ENCODE peak calls at places on chromosomes 11 and 22, in seven cellular contexts. H is right lobe of liver, R is esophagus squamous epithelium, D is A549, F is K562, Y is upper lobe of left lung, U is transverse colon. Q is an unnamed sample. For H3K4me1, the result is how much of the 10 kb centered on the place peaks cover.

GRCh38 chr11:65872555-65873279 is at the start of gene EFEMP2:
- DNase-seq in H (no peak), R (no peak), D (no peak), F (peak), Y (peak), U (no peak), Q (no peak)

GRCh38 chr11:9330387-9331384 is 16.3 kb upstream of the TMEM41B start:
- DNase-seq in H (no peak), R (no peak), D (no peak), F (no peak), Y (no peak), U (no peak), Q (no peak)

GRCh38 chr11:72333657-72334056 is 89.7 kb upstream of the PHOX2A start:
- DNase-seq in H (no peak), R (no peak), D (no peak), F (peak), Y (no peak), U (no peak), Q (no peak)

GRCh38 chr11:95231881-95232605 is 1.0 kb upstream of the SESN3 start:
- DNase-seq in H (peak), R (peak), D (no peak), F (no peak), Y (peak), U (peak), Q (peak)

GRCh38 chr11:1139441-1140066 is 18.2 kb upstream of the MUC5AC start:
- DNase-seq in H (peak), R (no peak), D (no peak), F (no peak), Y (no peak), U (peak), Q (no peak)

GRCh38 chr11:122703541-122704272 is 48.2 kb downstream of the UBASH3B start:
- DNase-seq in H (no peak), R (no peak), D (no peak), F (no peak), Y (no peak), U (no peak), Q (no peak)

GRCh38 chr22:41844513-41844912 is 11.6 kb downstream of the SREBF2 start:
- DNase-seq in H (no peak), R (no peak), D (no peak), F (no peak), Y (no peak), U (no peak), Q (no peak)

GRCh38 chr11:69173925-69174591 is 18.3 kb downstream of the SMIM38 start:
- DNase-seq in H (no peak), R (no peak), D (no peak), F (no peak), Y (no peak), U (no peak), Q (no peak)

GRCh38 chr11:35949242-35949641 is 5.4 kb downstream of the LDLRAD3 start:
- DNase-seq in H (no peak), R (no peak), D (no peak), F (no peak), Y (no peak), U (no peak), Q (no peak)

GRCh38 chr11:35427158-35427557 is 7.8 kb upstream of the SLC1A2 start:
- DNase-seq in H (no peak), R (no peak), D (no peak), F (no peak), Y (no peak), U (no peak), Q (no peak)

GRCh38 chr11:125568970-125569912 is at the start of gene EI24:
- DNase-seq in H (peak), R (peak), D (peak), F (peak), Y (peak), U (peak), Q (peak)

GRCh38 chr11:46738887-46739286 is 19.9 kb downstream of the F2 start:
- DNase-seq in H (no peak), R (no peak), D (no peak), F (no peak), Y (no peak), U (peak), Q (no peak)

GRCh38 chr11:17414992-17415391 is 26.5 kb upstream of the KCNJ11 start:
- DNase-seq in H (no peak), R (no peak), D (no peak), F (no peak), Y (no peak), U (no peak), Q (no peak)

GRCh38 chr11:58926251-58926650 is 13.0 kb upstream of the GLYATL1 start:
- DNase-seq in H (no peak), R (no peak), D (no peak), F (no peak), Y (no peak), U (no peak), Q (no peak)

GRCh38 chr11:70851308-70851707 is 401.1 kb downstream of the SHANK2 start:
- DNase-seq in H (no peak), R (no peak), D (no peak), F (no peak), Y (no peak), U (no peak), Q (no peak)

GRCh38 chr11:63882555-63883242 is 34.3 kb downstream of the RCOR2 start:
- DNase-seq in H (no peak), R (no peak), D (no peak), F (no peak), Y (no peak), U (no peak), Q (peak)

GRCh38 chr11:2781413-2782274 is 81.8 kb upstream of the KCNQ1OT1 start:
- DNase-seq in H (peak), R (no peak), D (no peak), F (peak), Y (no peak), U (peak), Q (peak)

GRCh38 chr22:30943368-30943767 is 25.2 kb downstream of the MORC2 start:
- DNase-seq in H (no peak), R (no peak), D (no peak), F (no peak), Y (no peak), U (no peak), Q (no peak)

GRCh38 chr11:65310215-65310614 is 4.5 kb upstream of the CDC42EP2 start:
- DNase-seq in H (no peak), R (no peak), D (no peak), F (no peak), Y (peak), U (peak), Q (no peak)

GRCh38 chr22:48690583-48691317 is 1136.9 kb downstream of the BRD1 start:
- DNase-seq in H (no peak), R (no peak), D (no peak), F (no peak), Y (peak), U (no peak), Q (no peak)

GRCh38 chr22:50621491-50621880 is 6.5 kb downstream of the ARSA start:
- DNase-seq in H (no peak), R (no peak), D (no peak), F (no peak), Y (no peak), U (peak), Q (no peak)

GRCh38 chr11:76560219-76560618 is 110.3 kb downstream of the LRRC32 start:
- DNase-seq in H (no peak), R (no peak), D (no peak), F (no peak), Y (no peak), U (no peak), Q (no peak)

GRCh38 chr11:117851852-117852251 is 24.6 kb downstream of the FXYD6 start:
- DNase-seq in H (peak), R (no peak), D (no peak), F (no peak), Y (no peak), U (no peak), Q (peak)

GRCh38 chr22:33902073-33902472 is 18.2 kb downstream of the LARGE1 start:
- DNase-seq in H (no peak), R (no peak), D (no peak), F (no peak), Y (no peak), U (no peak), Q (no peak)

GRCh38 chr11:64093233-64094039 is 57.7 kb downstream of the FLRT1 start:
- DNase-seq in H (no peak), R (no peak), D (no peak), F (peak), Y (no peak), U (no peak), Q (peak)

GRCh38 chr11:13016415-13016814 is 7.3 kb downstream of the RASSF10 start:
- DNase-seq in H (no peak), R (no peak), D (no peak), F (no peak), Y (no peak), U (peak), Q (no peak)

GRCh38 chr11:79069504-79069903 is 371.3 kb downstream of the TENM4 start:
- DNase-seq in H (no peak), R (no peak), D (no peak), F (no peak), Y (peak), U (no peak), Q (peak)

GRCh38 chr11:85590848-85591483 is 36.2 kb downstream of the DLG2 start:
- DNase-seq in H (no peak), R (no peak), D (peak), F (no peak), Y (no peak), U (no peak), Q (no peak)

GRCh38 chr11:86809561-86809960 is 9.2 kb downstream of the PRSS23 start:
- DNase-seq in H (no peak), R (no peak), D (no peak), F (no peak), Y (no peak), U (no peak), Q (no peak)

GRCh38 chr11:67999201-67999629 is 4.7 kb downstream of the UNC93B1 start:
- DNase-seq in H (no peak), R (no peak), D (no peak), F (no peak), Y (no peak), U (no peak), Q (no peak)

GRCh38 chr22:22157500-22157822 is 87.1 kb upstream of the VPREB1 start:
- DNase-seq in H (no peak), R (no peak), D (no peak), F (peak), Y (no peak), U (no peak), Q (no peak)

GRCh38 chr22:22158207-22158816 is 86.3 kb upstream of the VPREB1 start:
- DNase-seq in H (no peak), R (no peak), D (no peak), F (peak), Y (no peak), U (no peak), Q (no peak)

GRCh38 chr22:22156716-22157499 is 87.7 kb upstream of the VPREB1 start:
- DNase-seq in H (peak), R (no peak), D (peak), F (peak), Y (no peak), U (peak), Q (peak)

GRCh38 chr22:22159384-22159783 is 85.2 kb upstream of the VPREB1 start:
- DNase-seq in H (no peak), R (no peak), D (no peak), F (no peak), Y (no peak), U (no peak), Q (no peak)

GRCh38 chr22:22158965-22159364 is 85.6 kb upstream of the VPREB1 start:
- DNase-seq in H (no peak), R (no peak), D (no peak), F (peak), Y (no peak), U (no peak), Q (no peak)
- H3K4me1 ChIP-seq in H (under half), R (under half), D (under half), F (under half), Y (under half), U (under half), Q (under half)

DNA sequence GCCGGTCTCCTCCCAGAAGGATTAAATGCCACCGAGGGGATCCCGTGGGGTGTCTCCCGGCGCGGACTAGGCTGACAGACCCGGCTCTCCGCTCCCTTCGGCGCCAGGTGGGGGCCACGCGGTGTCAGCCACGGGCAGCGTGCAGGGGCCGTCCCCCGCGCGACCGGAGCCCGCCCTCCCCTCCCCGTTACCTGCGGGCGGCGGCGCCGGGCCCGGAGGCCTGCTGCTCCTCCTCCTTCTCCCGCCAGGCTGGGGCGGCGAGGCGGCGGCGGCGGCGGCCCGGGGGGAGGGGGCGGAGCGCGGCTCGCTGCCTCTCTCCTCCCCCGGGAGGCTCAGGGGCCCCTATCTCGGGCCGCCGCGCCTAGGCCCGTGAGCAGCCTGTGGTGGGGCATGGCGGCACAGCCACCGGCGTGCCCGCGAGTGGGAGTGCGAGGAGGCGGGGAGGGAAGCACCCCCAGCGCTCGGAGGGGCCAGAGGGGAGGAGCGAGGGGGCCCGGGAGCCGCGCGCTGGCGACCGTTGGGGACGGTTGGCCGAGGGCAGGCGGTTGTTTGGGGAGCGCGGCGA is 451 bp downstream of the ZBTB44 start:
- DNase-seq in H (peak), R (peak), D (peak), F (peak), Y (peak), U (peak), Q (peak)
- TF ChIP-seq POLR2A in H (peak), R (peak), D (peak), F (peak), Y (no peak), U (peak), Q (no peak)

GRCh38 chr11:115330693-115331482 is 173.3 kb downstream of the CADM1 start:
- DNase-seq in H (no peak), R (no peak), D (no peak), F (no peak), Y (no peak), U (no peak), Q (no peak)
- H3K27ac ChIP-seq in H (no peak), R (no peak), D (no peak), F (no peak), Y (no peak), U (no peak), Q (no peak)

DNA sequence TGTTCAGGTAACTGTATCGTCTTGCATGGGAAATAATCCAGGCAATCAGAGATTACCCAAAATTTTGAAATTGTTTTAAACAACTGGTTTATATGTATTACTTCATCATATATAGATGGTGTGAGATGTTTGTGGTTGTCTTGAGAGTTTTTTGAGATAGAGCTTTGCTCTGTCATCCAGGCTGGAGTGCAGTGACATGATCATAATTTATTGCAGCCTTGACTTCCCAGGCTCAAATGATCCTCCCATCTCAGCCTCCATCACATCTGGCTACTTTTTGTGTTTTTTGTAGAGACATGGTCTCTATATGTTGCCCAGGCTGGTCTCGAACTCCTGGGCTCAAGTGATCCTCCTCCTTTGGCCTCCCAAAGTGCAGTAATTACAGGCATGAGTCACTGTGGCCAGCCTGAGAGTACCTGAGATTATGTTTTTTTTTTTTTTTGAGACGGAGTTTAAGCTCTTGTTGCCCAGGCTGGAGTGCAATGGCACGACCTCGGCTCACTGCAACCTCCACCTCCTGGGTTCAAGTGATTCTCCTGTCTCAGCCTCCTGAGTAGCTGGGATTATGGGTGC is 11.5 kb downstream of the CTNND1 start:
- DNase-seq in H (no peak), R (no peak), D (no peak), F (no peak), Y (no peak), U (no peak), Q (no peak)
- H3K4me1 ChIP-seq in H (half or more), R (half or more), D (half or more), F (under half), Y (half or more), U (half or more), Q (half or more)